ENCODE peak calls at places on chromosomes 5 and 9, in four cellular contexts. Y is mesendoderm, L is IMR-90, D is neuronal stem cell. F is an unnamed sample.
A peak's percentile ranks its signal among the peaks of the same experiment; 100 is the strongest.

GRCh38 chr5:151699071-151699901 is 12.6 kb upstream of the SPARC start:
- DNase-seq in Y (peak; percentile 98), L (peak; percentile 99), D (no peak), F (peak; percentile 57)

GRCh38 chr5:124912653-124913328 is 166.4 kb upstream of the ZNF608 start:
- DNase-seq in Y (no peak), L (no peak), D (no peak), F (no peak)

GRCh38 chr9:124040935-124041816 is 29.6 kb downstream of the LHX2 start:
- DNase-seq in Y (no peak), L (no peak), D (no peak), F (peak; percentile 67)

GRCh38 chr5:7745882-7746735 is 104.8 kb downstream of the CFAP90 start:
- DNase-seq in Y (peak; percentile 92), L (peak; percentile 59), D (peak; percentile 71), F (peak; percentile 79)

GRCh38 chr5:73236541-73237128 is 63.6 kb downstream of the TMEM174 start:
- DNase-seq in Y (no peak), L (no peak), D (no peak), F (no peak)

GRCh38 chr9:34929506-34930102 is 28.5 kb upstream of the PHF24 start:
- DNase-seq in Y (peak; percentile 70), L (peak; percentile 5), D (peak; percentile 23), F (peak; percentile 68)

GRCh38 chr5:179166886-179167841 is 107.0 kb downstream of the ZNF354C start:
- DNase-seq in Y (peak; percentile 50), L (peak; percentile 27), D (peak; percentile 61), F (peak; percentile 71)

GRCh38 chr5:177329883-177330282 is 18.2 kb upstream of the MXD3 start:
- DNase-seq in Y (no peak), L (no peak), D (no peak), F (no peak)

GRCh38 chr5:65762234-65762633 is 40.2 kb downstream of the NLN start:
- DNase-seq in Y (no peak), L (no peak), D (no peak), F (no peak)

GRCh38 chr5:179239256-179240135 is 105.8 kb downstream of the ADAMTS2 start:
- DNase-seq in Y (no peak), L (no peak), D (no peak), F (peak; percentile 13)

GRCh38 chr5:87079219-87079618 is 188.5 kb upstream of the RASA1 start:
- DNase-seq in Y (peak; percentile 1), L (no peak), D (no peak), F (no peak)

GRCh38 chr9:75039006-75039405 is 10.9 kb upstream of the CARNMT1 start:
- DNase-seq in Y (no peak), L (peak; percentile 95), D (no peak), F (no peak)

GRCh38 chr5:177498013-177498847 is 826 bp upstream of the PDLIM7 start:
- DNase-seq in Y (no peak), L (no peak), D (no peak), F (no peak)

GRCh38 chr5:178196986-178197385 is 7.3 kb upstream of the HNRNPAB start:
- DNase-seq in Y (no peak), L (no peak), D (no peak), F (no peak)

GRCh38 chr5:99060306-99061261 is 131.8 kb upstream of the CHD1 start:
- DNase-seq in Y (peak; percentile 70), L (peak; percentile 65), D (peak; percentile 74), F (peak; percentile 61)

GRCh38 chr9:70553718-70554673 is 139.5 kb upstream of the KLF9 start:
- DNase-seq in Y (peak; percentile 85), L (peak; percentile 30), D (peak; percentile 17), F (peak; percentile 58)

GRCh38 chr9:89533396-89534187 is 35.7 kb upstream of the SEMA4D start:
- DNase-seq in Y (peak; percentile 24), L (no peak), D (no peak), F (no peak)

GRCh38 chr9:87547665-87548064 is 50.0 kb downstream of the DAPK1 start:
- DNase-seq in Y (peak; percentile 58), L (no peak), D (no peak), F (no peak)

GRCh38 chr9:96553070-96553469 is 66.6 kb downstream of the CDC14B start:
- DNase-seq in Y (no peak), L (peak; percentile 88), D (no peak), F (no peak)

DNA sequence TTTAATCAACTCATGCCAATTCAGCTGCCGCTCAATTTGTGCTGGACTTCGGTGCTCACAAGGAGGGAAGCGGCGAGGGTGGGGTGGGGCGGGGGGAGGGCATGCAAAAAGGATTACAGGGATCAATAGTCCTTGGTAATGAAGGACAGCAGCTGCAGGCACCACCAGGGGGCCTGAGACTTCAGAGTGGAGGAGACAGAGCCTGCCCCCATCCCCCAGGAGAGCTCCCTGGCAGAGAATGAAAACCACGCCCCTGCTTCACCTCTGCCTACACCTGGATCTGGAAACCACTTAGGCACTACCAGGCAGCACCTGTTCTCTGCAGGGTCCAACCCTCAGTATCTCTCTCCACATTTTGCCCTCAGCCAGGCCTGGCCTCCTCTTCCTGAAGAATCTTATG is 155.6 kb downstream of the TRIM32 start:
- DNase-seq in Y (peak; percentile 68), L (no peak), D (no peak), F (peak; percentile 86)
- H2BK5ac ChIP-seq in Y (no peak overlapping the region), L (no peak overlapping the region), D (no peak overlapping the region), F (no peak overlapping the region)

GRCh38 chr5:133890308-133890707 is 78.1 kb downstream of the C5orf15 start:
- DNase-seq in Y (no peak), L (no peak), D (no peak), F (no peak)
- H3K9ac ChIP-seq in Y (no peak overlapping the region), L (no peak overlapping the region), D (no peak overlapping the region), F (no peak overlapping the region)

GRCh38 chr5:91118802-91119201 is 264.3 kb downstream of the ARRDC3 start:
- DNase-seq in Y (no peak), L (peak; percentile 35), D (no peak), F (no peak)

GRCh38 chr5:91121347-91121993 is 261.6 kb downstream of the ARRDC3 start:
- DNase-seq in Y (no peak), L (no peak), D (no peak), F (no peak)

GRCh38 chr5:91119265-91119664 is 263.9 kb downstream of the ARRDC3 start:
- DNase-seq in Y (no peak), L (no peak), D (no peak), F (no peak)

GRCh38 chr5:91122663-91123062 is 260.5 kb downstream of the ARRDC3 start:
- DNase-seq in Y (peak; percentile 54), L (no peak), D (no peak), F (no peak)

GRCh38 chr5:91119941-91120850 is 262.9 kb downstream of the ARRDC3 start:
- DNase-seq in Y (peak; percentile 25), L (no peak), D (no peak), F (no peak)
- H4K8ac ChIP-seq in Y (no peak overlapping the region), L (no peak overlapping the region), D (no peak overlapping the region), F (no peak overlapping the region)

GRCh38 chr5:76804266-76804665 is 14.6 kb upstream of the F2RL1 start:
- DNase-seq in Y (no peak), L (no peak), D (no peak), F (no peak)
- H2BK5ac ChIP-seq in Y (no peak overlapping the region), L (no peak overlapping the region), D (no peak overlapping the region), F (no peak overlapping the region)

GRCh38 chr5:135212361-135213033 is 178.5 kb upstream of the PITX1 start:
- DNase-seq in Y (no peak), L (no peak), D (no peak), F (peak; percentile 12)
- H3K9ac ChIP-seq in Y (no peak overlapping the region), L (no peak overlapping the region), D (no peak overlapping the region), F (no peak overlapping the region)

F was measured in H9.